ENCODE peak calls at places on chromosome 12, in eight cellular contexts. L is stomach; J is neuronal stem cell; V is left lobe of liver; X is right lobe of liver; W is HS-5; P is esophagus squamous epithelium; H is activated CD4-positive, alpha-beta T cell treated with anti-CD3 and anti-CD28 coated beads for 24 hours. G is an unnamed sample.

GRCh38 chr12:25775968-25776367 is 182.5 kb upstream of the RASSF8 start:
- DNase-seq in L (no peak), J (no peak), V (no peak), X (no peak), W (no peak), P (no peak), H (no peak), G (peak; percentile 45)

GRCh38 chr12:103331643-103332042 is 164.1 kb downstream of the C12orf42 start:
- DNase-seq in L (no peak), J (no peak), V (no peak), X (no peak), W (no peak), P (no peak), H (no peak), G (no peak)

GRCh38 chr12:31874961-31875608 is 84.1 kb upstream of the RESF1 start:
- DNase-seq in L (peak; percentile 55), J (no peak), V (no peak), X (peak; percentile 48), W (peak; percentile 22), P (peak; percentile 16), H (peak; percentile 42), G (peak; percentile 9)

GRCh38 chr12:34342048-34342447 is 319.8 kb downstream of the ALG10 start:
- DNase-seq in L (no peak), J (no peak), V (no peak), X (no peak), W (no peak), P (no peak), H (no peak), G (no peak)

GRCh38 chr12:123453165-123453564 is 4.8 kb upstream of the SNRNP35 start:
- DNase-seq in L (no peak), J (no peak), V (no peak), X (no peak), W (no peak), P (no peak), H (no peak), G (no peak)

GRCh38 chr12:50442178-50442908 is 41.7 kb downstream of the LARP4 start:
- DNase-seq in L (no peak), J (no peak), V (no peak), X (no peak), W (no peak), P (no peak), H (no peak), G (no peak)

GRCh38 chr12:121089031-121089812 is 43.5 kb upstream of the P2RX7 start:
- DNase-seq in L (peak; percentile 36), J (no peak), V (peak; percentile 53), X (peak; percentile 55), W (no peak), P (no peak), H (no peak), G (no peak)

GRCh38 chr12:104953323-104953722 is 4.8 kb downstream of the SLC41A2 start:
- DNase-seq in L (peak; percentile 56), J (no peak), V (no peak), X (no peak), W (no peak), P (no peak), H (no peak), G (no peak)

GRCh38 chr12:24742378-24742777 is 206.5 kb downstream of the BCAT1 start:
- DNase-seq in L (no peak), J (no peak), V (no peak), X (no peak), W (no peak), P (no peak), H (no peak), G (no peak)

GRCh38 chr12:108805136-108805535 is 52.2 kb downstream of the SSH1 start:
- DNase-seq in L (no peak), J (no peak), V (no peak), X (no peak), W (no peak), P (no peak), H (no peak), G (no peak)

GRCh38 chr12:56007148-56007891 is 10.2 kb downstream of the SUOX start:
- DNase-seq in L (peak; percentile 85), J (peak; percentile 87), V (peak; percentile 87), X (peak; percentile 90), W (no peak), P (no peak), H (peak; percentile 64), G (peak; percentile 68)

GRCh38 chr12:4379410-4379809 is at the start of gene FGF23:
- DNase-seq in L (no peak), J (peak; percentile 63), V (no peak), X (no peak), W (no peak), P (no peak), H (no peak), G (peak; percentile 34)

GRCh38 chr12:133129368-133130037 is 571 bp downstream of the ZNF891 start:
- DNase-seq in L (no peak), J (no peak), V (no peak), X (no peak), W (no peak), P (no peak), H (no peak), G (no peak)

GRCh38 chr12:3134526-3135135 is 57.5 kb downstream of the TSPAN9 start:
- DNase-seq in L (no peak), J (no peak), V (no peak), X (no peak), W (no peak), P (no peak), H (no peak), G (no peak)

GRCh38 chr12:32229971-32230606 is 123.4 kb downstream of the BICD1 start:
- DNase-seq in L (no peak), J (no peak), V (no peak), X (no peak), W (no peak), P (no peak), H (no peak), G (no peak)

GRCh38 chr12:1195513-1195912 is 204.5 kb downstream of the ERC1 start:
- DNase-seq in L (no peak), J (no peak), V (no peak), X (no peak), W (no peak), P (no peak), H (no peak), G (no peak)

GRCh38 chr12:92503029-92503931 is 199.5 kb upstream of the PLEKHG7 start:
- DNase-seq in L (no peak), J (no peak), V (peak; percentile 60), X (peak; percentile 63), W (no peak), P (no peak), H (no peak), G (no peak)

GRCh38 chr12:93526786-93527428 is 45.6 kb upstream of the SOCS2 start:
- DNase-seq in L (no peak), J (peak; percentile 12), V (no peak), X (no peak), W (peak; percentile 70), P (no peak), H (no peak), G (no peak)

GRCh38 chr12:94679554-94679953 is 29.2 kb upstream of the TMCC3 start:
- DNase-seq in L (no peak), J (no peak), V (no peak), X (no peak), W (no peak), P (no peak), H (no peak), G (no peak)

GRCh38 chr12:99670635-99671034 is 23.1 kb downstream of the GARIN6 start:
- DNase-seq in L (no peak), J (no peak), V (no peak), X (no peak), W (peak; percentile 19), P (no peak), H (no peak), G (no peak)